ENCODE peak calls at places on chromosomes 2 and 18, in four cellular contexts. L is dorsolateral prefrontal cortex, P is WTC11, T is astrocyte of the spinal cord. R is an unnamed sample.

GRCh38 chr2:67572721-67573485 is 175.8 kb downstream of the ETAA1 start:
- DNase-seq in P (no peak), T (peak), L (no peak), R (no peak)

GRCh38 chr2:100627653-100628300 is 65.0 kb downstream of the PDCL3 start:
- DNase-seq in P (no peak), T (no peak), L (no peak), R (no peak)

GRCh38 chr2:150911766-150912280 is 349.8 kb downstream of the RBM43 start:
- DNase-seq in L (no peak), P (no peak), T (peak), R (no peak)

GRCh38 chr2:44016282-44016681 is 20.5 kb upstream of the LRPPRC start:
- DNase-seq in P (peak), L (no peak), T (peak), R (no peak)

GRCh38 chr2:39225564-39225963 is 18.2 kb downstream of the CDKL4 start:
- DNase-seq in L (no peak), T (no peak), P (no peak), R (no peak)

GRCh38 chr2:237306787-237307170 is 107.2 kb downstream of the COL6A3 start:
- DNase-seq in L (no peak), T (no peak), P (no peak), R (no peak)

GRCh38 chr2:226079677-226080076 is 680.2 kb downstream of the NYAP2 start:
- DNase-seq in P (no peak), T (peak), L (no peak), R (no peak)

GRCh38 chr2:234451852-234452625 is 44.8 kb downstream of the ARL4C start:
- DNase-seq in L (no peak), P (no peak), T (peak), R (no peak)

GRCh38 chr2:240817496-240818292 is 2.3 kb downstream of the KIF1A start:
- DNase-seq in T (no peak), L (no peak), P (no peak), R (no peak)

GRCh38 chr2:127656569-127657231 is 10.7 kb downstream of the GPR17 start:
- DNase-seq in P (no peak), L (no peak), T (no peak), R (peak)

GRCh38 chr2:15472133-15472532 is 89.0 kb downstream of the NBAS start:
- DNase-seq in L (no peak), T (no peak), P (no peak), R (no peak)

GRCh38 chr18:58004317-58004716 is 39.7 kb upstream of the NEDD4L start:
- DNase-seq in L (no peak), P (no peak), T (peak), R (no peak)

GRCh38 chr2:105087273-105087672 is 49.4 kb downstream of the MRPS9 start:
- DNase-seq in T (no peak), P (no peak), L (no peak), R (no peak)

GRCh38 chr2:63590621-63591408 is 2.1 kb downstream of the MDH1 start:
- DNase-seq in P (no peak), T (no peak), L (no peak), R (no peak)

GRCh38 chr2:108417254-108417653 is 31.8 kb upstream of the GCC2 start:
- DNase-seq in L (no peak), P (peak), T (no peak), R (no peak)

GRCh38 chr2:226911932-226912331 is 76.1 kb downstream of the RHBDD1 start:
- DNase-seq in L (no peak), T (peak), P (no peak), R (no peak)

GRCh38 chr2:186068154-186068826 is 329.7 kb downstream of the FSIP2 start:
- DNase-seq in L (no peak), P (no peak), T (no peak), R (peak)

GRCh38 chr18:34938102-34938501 is 103.1 kb upstream of the MAPRE2 start:
- DNase-seq in L (no peak), P (no peak), T (no peak), R (no peak)

GRCh38 chr2:125516496-125517109 is 1139.4 kb upstream of the GYPC start:
- DNase-seq in L (no peak), P (peak), T (no peak), R (no peak)
- TF ChIP-seq CTCF in L (peak), P (peak), T (peak), R (peak)

DNA sequence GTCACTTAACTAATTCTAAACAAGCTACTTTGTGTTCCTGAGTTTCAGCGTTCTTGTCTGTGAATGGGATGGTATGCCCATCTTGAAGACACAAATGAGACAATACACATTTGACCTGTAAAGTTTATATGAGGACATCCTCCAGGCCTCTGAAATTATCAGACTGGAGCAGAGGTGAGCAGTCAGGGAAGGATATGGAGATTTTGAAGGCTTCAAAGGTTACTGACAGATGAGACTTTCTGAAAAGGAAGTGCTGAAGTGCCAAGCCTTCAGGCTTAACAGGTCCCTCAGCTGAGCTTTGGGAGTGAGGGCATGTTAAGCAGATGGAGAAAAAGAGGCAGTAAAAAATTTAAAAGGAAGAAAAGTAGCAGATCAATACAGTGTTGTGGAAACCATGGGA is 110.9 kb upstream of the FOSL2 start:
- DNase-seq in T (no peak), L (no peak), P (no peak), R (no peak)
- TF ChIP-seq CTCF in T (no peak), L (no peak), P (no peak), R (no peak)

GRCh38 chr18:77135339-77136075 is 2.9 kb upstream of the MBP start:
- DNase-seq in P (no peak), T (no peak), L (no peak), R (no peak)

GRCh38 chr18:77132369-77133050 is at the start of gene MBP:
- DNase-seq in T (no peak), L (no peak), P (peak), R (peak)

GRCh38 chr18:77133051-77133919 is 702 bp upstream of the MBP start:
- DNase-seq in T (no peak), P (peak), L (no peak), R (peak)

GRCh38 chr18:77134611-77135010 is 2.0 kb upstream of the MBP start:
- DNase-seq in T (no peak), P (no peak), L (no peak), R (no peak)

GRCh38 chr18:77133920-77134496 is 1.4 kb upstream of the MBP start:
- DNase-seq in L (no peak), P (no peak), T (no peak), R (peak)
- TF ChIP-seq CTCF in L (peak), P (no peak), T (no peak), R (no peak)

GRCh38 chr18:48295586-48296311 is 113.4 kb downstream of the ZBTB7C start:
- DNase-seq in P (peak), T (no peak), L (no peak), R (peak)
- TF ChIP-seq CTCF in P (no peak), T (peak), L (peak), R (no peak)

GRCh38 chr2:46461716-46462171 is 17.6 kb upstream of the TMEM247 start:
- DNase-seq in P (no peak), T (no peak), L (no peak), R (no peak)
- TF ChIP-seq CTCF in P (no peak), T (no peak), L (no peak), R (peak)

GRCh38 chr2:73987948-73988700 is 3.4 kb downstream of the TET3 start:
- DNase-seq in L (no peak), T (no peak), P (no peak), R (no peak)

GRCh38 chr2:73984922-73985317 is 210 bp downstream of the TET3 start:
- DNase-seq in L (no peak), T (no peak), P (peak), R (peak)

GRCh38 chr2:73985318-73986084 is 791 bp downstream of the TET3 start:
- DNase-seq in T (no peak), P (no peak), L (no peak), R (no peak)

GRCh38 chr2:73986085-73986680 is 1.5 kb downstream of the TET3 start:
- DNase-seq in P (no peak), L (no peak), T (no peak), R (no peak)

DNA sequence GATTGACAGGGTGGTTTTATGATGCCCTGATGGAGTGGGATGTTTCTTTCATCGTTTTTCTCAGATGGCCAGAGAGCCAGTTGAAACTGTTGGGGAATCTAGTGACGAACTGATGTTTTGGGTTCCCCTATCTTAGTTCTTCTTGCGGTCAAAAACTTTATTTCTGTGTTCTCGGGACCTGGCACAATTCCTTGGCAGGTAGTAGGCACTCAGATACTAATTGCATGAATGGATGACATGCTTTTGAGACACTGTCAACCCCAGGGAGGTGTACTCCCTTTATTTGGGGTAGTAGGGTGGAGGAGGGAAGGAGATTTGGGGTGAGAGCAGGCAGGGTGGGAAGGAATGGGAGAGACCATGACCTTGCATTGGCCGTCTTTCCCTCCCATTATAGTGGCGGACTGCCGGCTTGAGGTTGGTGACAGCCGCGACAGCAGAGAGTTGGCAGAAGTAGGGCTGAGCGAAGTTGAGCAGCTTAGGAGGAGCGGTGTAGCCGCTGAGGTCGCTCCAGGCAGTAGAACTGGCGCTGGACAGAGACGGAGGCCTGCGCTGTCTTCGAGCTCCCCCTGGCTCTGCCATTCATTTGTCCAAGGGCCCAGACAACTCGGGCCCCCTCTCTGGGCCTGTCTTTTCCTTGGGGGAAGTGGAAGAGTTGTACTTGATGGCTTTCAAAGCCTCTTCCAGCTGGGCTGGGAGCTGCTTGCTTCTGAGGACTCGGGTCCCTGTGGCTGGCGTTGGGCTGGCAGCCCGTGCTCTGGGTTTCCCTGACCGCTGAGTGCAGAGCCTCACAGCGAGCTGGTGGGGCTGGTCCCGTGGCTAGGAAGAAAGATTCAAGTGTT is 2.6 kb downstream of the TET3 start:
- DNase-seq in L (no peak), T (peak), P (no peak), R (no peak)
- TF ChIP-seq CTCF in L (peak), T (peak), P (no peak), R (no peak)

GRCh38 chr2:24026233-24026632 is 16.3 kb downstream of the MFSD2B start:
- DNase-seq in T (no peak), L (no peak), P (no peak), R (no peak)
- TF ChIP-seq CTCF in T (no peak), L (no peak), P (no peak), R (no peak)

DNA sequence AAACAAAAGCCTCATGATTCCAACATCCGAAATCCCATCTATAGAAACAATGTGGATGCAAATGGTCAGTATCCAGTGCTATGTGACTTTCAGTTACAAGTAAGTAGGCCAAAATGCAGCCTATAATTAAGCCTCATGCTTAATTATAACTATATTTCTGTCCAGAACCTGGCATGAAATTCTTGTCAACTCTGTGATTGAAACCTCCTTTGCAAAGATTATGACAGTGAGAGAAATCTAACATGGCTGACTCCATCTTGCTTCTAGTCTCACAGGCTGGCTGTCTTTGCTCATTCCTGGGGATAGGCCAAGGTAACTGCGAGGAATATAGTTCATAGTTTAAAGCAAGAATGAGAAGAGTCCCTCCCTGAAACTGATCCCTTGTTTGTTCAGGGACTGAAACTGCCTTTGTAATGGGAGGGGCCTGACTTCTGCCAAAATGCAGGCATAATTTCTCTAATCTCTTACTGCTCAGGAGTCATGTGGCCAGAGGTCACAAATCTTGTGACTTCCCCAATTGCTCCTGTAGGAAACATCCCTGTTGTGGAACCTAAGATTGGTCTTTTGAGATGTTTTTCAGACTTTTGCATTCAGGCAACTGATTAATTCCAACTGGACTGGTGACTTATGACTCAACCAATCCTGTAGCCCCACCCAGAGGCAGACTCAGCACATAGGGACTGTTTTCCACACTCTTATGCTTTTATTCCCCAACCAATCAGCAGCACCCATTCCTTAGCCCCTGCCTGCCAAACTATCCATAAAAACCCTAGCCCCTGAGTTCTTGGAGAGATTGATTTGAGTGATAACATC is 84.5 kb upstream of the TLK1 start:
- DNase-seq in L (no peak), P (no peak), T (no peak), R (no peak)
- TF ChIP-seq CTCF in L (no peak), P (no peak), T (no peak), R (no peak)

GRCh38 chr2:60339286-60339685 is 214.2 kb downstream of the BCL11A start:
- DNase-seq in T (no peak), L (no peak), P (no peak), R (no peak)

GRCh38 chr2:60336442-60337141 is 216.9 kb downstream of the BCL11A start:
- DNase-seq in P (no peak), T (no peak), L (no peak), R (no peak)

GRCh38 chr2:60335533-60336237 is 217.8 kb downstream of the BCL11A start:
- DNase-seq in P (no peak), L (no peak), T (no peak), R (no peak)

GRCh38 chr2:60334610-60335009 is 218.8 kb downstream of the BCL11A start:
- DNase-seq in T (no peak), P (no peak), L (no peak), R (no peak)

GRCh38 chr2:60337142-60337497 is 216.3 kb downstream of the BCL11A start:
- DNase-seq in T (no peak), L (no peak), P (peak), R (no peak)
- TF ChIP-seq CTCF in T (no peak), L (no peak), P (no peak), R (no peak)

GRCh38 chr18:2758309-2758708 is 88.5 kb upstream of the EMILIN2 start:
- DNase-seq in L (no peak), T (no peak), P (no peak), R (no peak)
- TF ChIP-seq CTCF in L (no peak), T (no peak), P (no peak), R (no peak)